ENCODE peak calls at places on chromosomes 4 and X, in seven cellular contexts. O is PC-3, C is germinal center, K is endothelial cell, Z is amniotic stem cell, I is OCI-M1, M is left lung. G is an unnamed sample.

GRCh38 chrX:152897216-152898144 is at the start of gene ZNF185:
- DNase-seq in Z (no peak), O (peak), K (peak), I (no peak), C (no peak), M (peak), G (peak)

GRCh38 chr4:5888222-5888701 is 4.6 kb downstream of the CRMP1 start:
- DNase-seq in Z (no peak), K (peak), M (no peak), O (no peak), I (no peak), C (no peak), G (no peak)

GRCh38 chr4:17618926-17619325 is 4.5 kb downstream of the MED28 start:
- DNase-seq in O (no peak), I (no peak), Z (no peak), K (no peak), C (no peak), M (no peak), G (no peak)

GRCh38 chrX:68121371-68121770 is 311.9 kb downstream of the OPHN1 start:
- DNase-seq in Z (no peak), K (no peak), O (no peak), M (no peak), C (no peak), I (no peak), G (no peak)

GRCh38 chr4:26342328-26343040 is 21.7 kb downstream of the RBPJ start:
- DNase-seq in I (peak), M (no peak), Z (peak), K (no peak), O (peak), C (no peak), G (no peak)

GRCh38 chr4:184882276-184882675 is 56.5 kb upstream of the ACSL1 start:
- DNase-seq in K (no peak), I (no peak), M (no peak), C (no peak), Z (no peak), O (no peak), G (no peak)

GRCh38 chr4:10050171-10051120 is 29.1 kb upstream of the SLC2A9 start:
- DNase-seq in Z (no peak), K (no peak), M (no peak), O (no peak), C (no peak), I (no peak), G (no peak)

GRCh38 chr4:133960975-133961374 is 240.6 kb downstream of the PABPC4L start:
- DNase-seq in I (no peak), O (no peak), Z (no peak), C (no peak), M (no peak), K (no peak), G (no peak)

GRCh38 chr4:87005369-87005689 is 70.5 kb downstream of the AFF1 start:
- DNase-seq in K (no peak), C (no peak), Z (no peak), O (no peak), M (no peak), I (no peak), G (no peak)

GRCh38 chr4:57083107-57083506 is 27.1 kb downstream of the IGFBP7 start:
- DNase-seq in I (no peak), Z (no peak), O (no peak), K (no peak), C (no peak), M (no peak), G (no peak)

GRCh38 chrX:4547218-4547836 is 833.9 kb upstream of the PRKX start:
- DNase-seq in I (peak), M (no peak), Z (peak), C (peak), O (peak), K (peak), G (peak)

GRCh38 chrX:41014776-41015175 is 70.5 kb upstream of the USP9X start:
- DNase-seq in I (no peak), C (no peak), O (peak), M (no peak), Z (no peak), K (no peak), G (no peak)

GRCh38 chrX:68415289-68415688 is 18.0 kb downstream of the OPHN1 start:
- DNase-seq in I (peak), M (peak), O (peak), C (no peak), K (no peak), Z (no peak), G (no peak)

GRCh38 chr4:153207027-153207426 is 2.8 kb downstream of the TRIM2 start:
- DNase-seq in I (peak), O (no peak), M (no peak), Z (no peak), K (no peak), C (no peak), G (no peak)

GRCh38 chr4:169485791-169486742 is 126.3 kb downstream of the NEK1 start:
- DNase-seq in M (no peak), Z (peak), C (peak), O (peak), I (peak), K (peak), G (peak)

GRCh38 chr4:83793481-83793880 is 257.6 kb downstream of the GPAT3 start:
- DNase-seq in K (no peak), O (no peak), I (no peak), C (no peak), M (no peak), Z (no peak), G (no peak)

GRCh38 chrX:357693-358471 is 28.8 kb downstream of the PPP2R3B start:
- DNase-seq in K (no peak), Z (no peak), I (no peak), C (no peak), O (peak), M (no peak), G (no peak)

GRCh38 chr4:138239496-138239895 is 2.7 kb downstream of the SLC7A11 start:
- DNase-seq in C (no peak), M (no peak), O (peak), K (no peak), I (no peak), Z (no peak), G (no peak)

GRCh38 chr4:78776031-78776728 is at the start of gene BMP2K:
- DNase-seq in O (peak), C (peak), Z (peak), I (peak), M (peak), K (peak), G (peak)

GRCh38 chrX:13511557-13512330 is 57.7 kb upstream of the EGFL6 start:
- DNase-seq in O (no peak), M (no peak), Z (no peak), C (no peak), K (no peak), I (no peak), G (no peak)

GRCh38 chr4:48129307-48130014 is 4.6 kb downstream of the TXK start:
- DNase-seq in C (no peak), K (no peak), M (no peak), Z (no peak), I (peak), O (peak), G (no peak)

GRCh38 chr4:51853027-51853682 is 10.2 kb downstream of the DCUN1D4 start:
- DNase-seq in K (no peak), C (no peak), I (peak), Z (no peak), M (no peak), O (no peak), G (no peak)